ENCODE peak calls at places on chromosomes 16 and 17, in four cellular contexts. One of them, this sample, is unnamed.

GRCh38 chr17:57107498-57108101 is 22.6 kb downstream of the AKAP1 start:
- DNase-seq in stimulated activated CD4-positive, alpha-beta T cell treated with anti-CD3 and anti-CD28 coated beads, Interleukin-4, amount 100 ng/mL, for 24 hours: no peak
- DNase-seq in HCEC 1CT: no peak
- DNase-seq in WERI-Rb-1: no peak
- DNase-seq in this sample: peak

GRCh38 chr17:39973496-39973895 is 7.1 kb upstream of the PSMD3 start:
- DNase-seq in stimulated activated CD4-positive, alpha-beta T cell treated with anti-CD3 and anti-CD28 coated beads, Interleukin-4, amount 100 ng/mL, for 24 hours: no peak
- DNase-seq in HCEC 1CT: peak
- DNase-seq in WERI-Rb-1: no peak
- DNase-seq in this sample: no peak

GRCh38 chr17:50180593-50180992 is 14.8 kb downstream of the SGCA start:
- DNase-seq in stimulated activated CD4-positive, alpha-beta T cell treated with anti-CD3 and anti-CD28 coated beads, Interleukin-4, amount 100 ng/mL, for 24 hours: no peak
- DNase-seq in HCEC 1CT: no peak
- DNase-seq in WERI-Rb-1: no peak
- DNase-seq in this sample: no peak

GRCh38 chr16:2782583-2783351 is 4.6 kb downstream of the PRSS33 start:
- DNase-seq in stimulated activated CD4-positive, alpha-beta T cell treated with anti-CD3 and anti-CD28 coated beads, Interleukin-4, amount 100 ng/mL, for 24 hours: no peak
- DNase-seq in HCEC 1CT: no peak
- DNase-seq in WERI-Rb-1: no peak
- DNase-seq in this sample: no peak

GRCh38 chr17:40498281-40499084 is 2.9 kb downstream of the TNS4 start:
- DNase-seq in stimulated activated CD4-positive, alpha-beta T cell treated with anti-CD3 and anti-CD28 coated beads, Interleukin-4, amount 100 ng/mL, for 24 hours: no peak
- DNase-seq in HCEC 1CT: no peak
- DNase-seq in WERI-Rb-1: no peak
- DNase-seq in this sample: no peak

GRCh38 chr17:68600881-68601564 is at the start of gene FAM20A:
- DNase-seq in stimulated activated CD4-positive, alpha-beta T cell treated with anti-CD3 and anti-CD28 coated beads, Interleukin-4, amount 100 ng/mL, for 24 hours: no peak
- DNase-seq in HCEC 1CT: no peak
- DNase-seq in WERI-Rb-1: peak
- DNase-seq in this sample: no peak

GRCh38 chr16:66662445-66663194 is 33.9 kb downstream of the CMTM4 start:
- DNase-seq in stimulated activated CD4-positive, alpha-beta T cell treated with anti-CD3 and anti-CD28 coated beads, Interleukin-4, amount 100 ng/mL, for 24 hours: no peak
- DNase-seq in HCEC 1CT: peak
- DNase-seq in WERI-Rb-1: peak
- DNase-seq in this sample: no peak

GRCh38 chr17:6162892-6163291 is 92.7 kb downstream of the WSCD1 start:
- DNase-seq in stimulated activated CD4-positive, alpha-beta T cell treated with anti-CD3 and anti-CD28 coated beads, Interleukin-4, amount 100 ng/mL, for 24 hours: no peak
- DNase-seq in HCEC 1CT: no peak
- DNase-seq in WERI-Rb-1: no peak
- DNase-seq in this sample: no peak

GRCh38 chr17:1180958-1181768 is 1.4 kb upstream of the ABR start:
- DNase-seq in stimulated activated CD4-positive, alpha-beta T cell treated with anti-CD3 and anti-CD28 coated beads, Interleukin-4, amount 100 ng/mL, for 24 hours: no peak
- DNase-seq in HCEC 1CT: no peak
- DNase-seq in WERI-Rb-1: peak
- DNase-seq in this sample: no peak

GRCh38 chr16:56625140-56625942 is at the start of gene MT1E:
- DNase-seq in stimulated activated CD4-positive, alpha-beta T cell treated with anti-CD3 and anti-CD28 coated beads, Interleukin-4, amount 100 ng/mL, for 24 hours: peak
- DNase-seq in HCEC 1CT: peak
- DNase-seq in WERI-Rb-1: no peak
- DNase-seq in this sample: no peak

GRCh38 chr16:56401482-56401881 is 23.9 kb downstream of the AMFR start:
- DNase-seq in stimulated activated CD4-positive, alpha-beta T cell treated with anti-CD3 and anti-CD28 coated beads, Interleukin-4, amount 100 ng/mL, for 24 hours: no peak
- DNase-seq in HCEC 1CT: peak
- DNase-seq in WERI-Rb-1: peak
- DNase-seq in this sample: no peak

GRCh38 chr16:4272114-4272954 is 489 bp downstream of the TFAP4 start:
- DNase-seq in stimulated activated CD4-positive, alpha-beta T cell treated with anti-CD3 and anti-CD28 coated beads, Interleukin-4, amount 100 ng/mL, for 24 hours: no peak
- DNase-seq in HCEC 1CT: peak
- DNase-seq in WERI-Rb-1: no peak
- DNase-seq in this sample: no peak

GRCh38 chr17:59754547-59754946 is 47.1 kb downstream of the VMP1 start:
- DNase-seq in stimulated activated CD4-positive, alpha-beta T cell treated with anti-CD3 and anti-CD28 coated beads, Interleukin-4, amount 100 ng/mL, for 24 hours: peak
- DNase-seq in HCEC 1CT: peak
- DNase-seq in WERI-Rb-1: no peak
- DNase-seq in this sample: peak

GRCh38 chr16:4323845-4324478 is 8.1 kb downstream of the GLIS2 start:
- DNase-seq in stimulated activated CD4-positive, alpha-beta T cell treated with anti-CD3 and anti-CD28 coated beads, Interleukin-4, amount 100 ng/mL, for 24 hours: no peak
- DNase-seq in HCEC 1CT: peak
- DNase-seq in WERI-Rb-1: no peak
- DNase-seq in this sample: no peak

GRCh38 chr17:5899496-5900195 is 170.5 kb upstream of the WSCD1 start:
- DNase-seq in stimulated activated CD4-positive, alpha-beta T cell treated with anti-CD3 and anti-CD28 coated beads, Interleukin-4, amount 100 ng/mL, for 24 hours: no peak
- DNase-seq in HCEC 1CT: no peak
- DNase-seq in WERI-Rb-1: no peak
- DNase-seq in this sample: no peak

GRCh38 chr16:49674255-49674980 is 181.5 kb downstream of the ZNF423 start:
- DNase-seq in stimulated activated CD4-positive, alpha-beta T cell treated with anti-CD3 and anti-CD28 coated beads, Interleukin-4, amount 100 ng/mL, for 24 hours: no peak
- DNase-seq in HCEC 1CT: no peak
- DNase-seq in WERI-Rb-1: peak
- DNase-seq in this sample: no peak

GRCh38 chr16:1958715-1959268 is 546 bp upstream of the NDUFB10 start:
- DNase-seq in stimulated activated CD4-positive, alpha-beta T cell treated with anti-CD3 and anti-CD28 coated beads, Interleukin-4, amount 100 ng/mL, for 24 hours: no peak
- DNase-seq in HCEC 1CT: no peak
- DNase-seq in WERI-Rb-1: no peak
- DNase-seq in this sample: no peak

GRCh38 chr17:2049333-2050245 is 5.3 kb upstream of the HIC1 start:
- DNase-seq in stimulated activated CD4-positive, alpha-beta T cell treated with anti-CD3 and anti-CD28 coated beads, Interleukin-4, amount 100 ng/mL, for 24 hours: peak
- DNase-seq in HCEC 1CT: peak
- DNase-seq in WERI-Rb-1: peak
- DNase-seq in this sample: no peak

GRCh38 chr16:30557397-30557949 is 701 bp downstream of the ZNF764 start:
- DNase-seq in stimulated activated CD4-positive, alpha-beta T cell treated with anti-CD3 and anti-CD28 coated beads, Interleukin-4, amount 100 ng/mL, for 24 hours: no peak
- DNase-seq in HCEC 1CT: no peak
- DNase-seq in WERI-Rb-1: no peak
- DNase-seq in this sample: no peak

GRCh38 chr16:88389191-88389590 is 6.4 kb downstream of the ZNF469 start:
- DNase-seq in stimulated activated CD4-positive, alpha-beta T cell treated with anti-CD3 and anti-CD28 coated beads, Interleukin-4, amount 100 ng/mL, for 24 hours: no peak
- DNase-seq in HCEC 1CT: no peak
- DNase-seq in WERI-Rb-1: no peak
- DNase-seq in this sample: no peak

GRCh38 chr17:75511610-75512575 is 3.4 kb downstream of the CASKIN2 start:
- DNase-seq in stimulated activated CD4-positive, alpha-beta T cell treated with anti-CD3 and anti-CD28 coated beads, Interleukin-4, amount 100 ng/mL, for 24 hours: no peak
- DNase-seq in HCEC 1CT: no peak
- DNase-seq in WERI-Rb-1: no peak
- DNase-seq in this sample: no peak

GRCh38 chr17:65058615-65059014 is 2.1 kb upstream of the GNA13 start:
- DNase-seq in stimulated activated CD4-positive, alpha-beta T cell treated with anti-CD3 and anti-CD28 coated beads, Interleukin-4, amount 100 ng/mL, for 24 hours: no peak
- DNase-seq in HCEC 1CT: no peak
- DNase-seq in WERI-Rb-1: no peak
- DNase-seq in this sample: no peak

This sample was measured in Panc1.